ENCODE peak calls at places on chromosome X, in four cellular contexts. One of them, this sample, is unnamed. For H3K4me1, the result is how much of the 10 kb centered on the place peaks cover.

GRCh38 chrX:78517124-78517523 is 142.0 kb downstream of the RTL3 start:
- DNase-seq in mesendoderm: no peak
- DNase-seq in heart left ventricle: no peak
- DNase-seq in thoracic aorta: no peak
- DNase-seq in this sample: no peak

GRCh38 chrX:19904778-19905367 is 17.5 kb upstream of the SH3KBP1 start:
- DNase-seq in mesendoderm: peak
- DNase-seq in heart left ventricle: no peak
- DNase-seq in thoracic aorta: no peak
- DNase-seq in this sample: no peak

GRCh38 chrX:329291-329910 is 10.8 kb upstream of the GTPBP6 start:
- DNase-seq in thoracic aorta: no peak
- DNase-seq in heart left ventricle: peak
- DNase-seq in mesendoderm: no peak
- DNase-seq in this sample: no peak

GRCh38 chrX:151984328-151984727 is 9.9 kb upstream of the GABRE start:
- DNase-seq in thoracic aorta: no peak
- DNase-seq in heart left ventricle: no peak
- DNase-seq in mesendoderm: no peak
- DNase-seq in this sample: no peak

GRCh38 chrX:2521092-2521926 is 20.5 kb upstream of the DHRSX start:
- DNase-seq in heart left ventricle: no peak
- DNase-seq in thoracic aorta: no peak
- DNase-seq in mesendoderm: peak
- DNase-seq in this sample: no peak

GRCh38 chrX:25344191-25344936 is 328.6 kb upstream of the ARX start:
- DNase-seq in heart left ventricle: no peak
- DNase-seq in mesendoderm: no peak
- DNase-seq in thoracic aorta: no peak
- DNase-seq in this sample: no peak

GRCh38 chrX:41561045-41561444 is 113.9 kb downstream of the NYX start:
- DNase-seq in thoracic aorta: no peak
- DNase-seq in mesendoderm: peak
- DNase-seq in heart left ventricle: no peak
- DNase-seq in this sample: no peak

GRCh38 chrX:5051831-5052491 is 1176.7 kb downstream of the NLGN4X start:
- DNase-seq in heart left ventricle: peak
- DNase-seq in mesendoderm: peak
- DNase-seq in thoracic aorta: peak
- DNase-seq in this sample: peak

GRCh38 chrX:125778256-125778655 is 387.8 kb downstream of the DCAF12L2 start:
- DNase-seq in thoracic aorta: no peak
- DNase-seq in heart left ventricle: no peak
- DNase-seq in mesendoderm: no peak
- DNase-seq in this sample: no peak

GRCh38 chrX:22366866-22367265 is 94.2 kb downstream of the CBLL2 start:
- DNase-seq in mesendoderm: no peak
- DNase-seq in thoracic aorta: no peak
- DNase-seq in heart left ventricle: no peak
- DNase-seq in this sample: no peak

GRCh38 chrX:40852573-40852972 is 117.2 kb upstream of the MED14 start:
- DNase-seq in thoracic aorta: no peak
- DNase-seq in mesendoderm: peak
- DNase-seq in heart left ventricle: no peak
- DNase-seq in this sample: no peak

GRCh38 chrX:22134681-22135080 is 102.6 kb downstream of the PHEX start:
- DNase-seq in thoracic aorta: no peak
- DNase-seq in mesendoderm: peak
- DNase-seq in heart left ventricle: no peak
- DNase-seq in this sample: no peak

GRCh38 chrX:95330292-95330691 is 1354.3 kb upstream of the DIAPH2 start:
- DNase-seq in thoracic aorta: no peak
- DNase-seq in heart left ventricle: no peak
- DNase-seq in mesendoderm: no peak
- DNase-seq in this sample: no peak

GRCh38 chrX:15834827-15835595 is 19.6 kb downstream of the AP1S2 start:
- DNase-seq in thoracic aorta: no peak
- DNase-seq in mesendoderm: peak
- DNase-seq in heart left ventricle: no peak
- DNase-seq in this sample: no peak

DNA sequence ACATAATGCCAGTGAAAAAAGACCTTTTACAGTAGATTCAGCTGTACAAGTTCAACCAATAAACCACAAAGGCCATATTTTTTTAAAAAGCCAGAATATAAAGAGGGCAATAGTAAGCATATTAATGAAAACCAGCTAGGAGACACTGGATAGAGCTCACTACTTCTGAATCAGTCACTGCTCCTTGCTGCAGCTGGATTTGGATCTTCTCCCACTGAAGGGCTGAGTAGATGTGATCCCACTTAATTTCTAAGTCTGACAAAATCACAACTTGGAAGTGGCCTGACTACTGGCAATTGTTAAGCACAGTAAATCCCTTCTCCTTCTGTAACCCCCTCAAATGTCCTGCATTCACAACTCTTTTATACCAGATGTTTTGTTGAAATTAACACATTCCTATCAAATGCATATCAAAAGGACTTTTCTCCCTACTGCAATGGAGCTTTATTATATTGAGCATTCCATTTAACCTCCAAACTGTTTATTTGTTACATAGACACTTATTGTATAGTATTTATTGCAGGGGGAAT is 72.9 kb downstream of the AMMECR1 start:
- DNase-seq in heart left ventricle: no peak
- DNase-seq in mesendoderm: no peak
- DNase-seq in thoracic aorta: no peak
- DNase-seq in this sample: no peak
- H3K27ac ChIP-seq in heart left ventricle: no peak
- H3K27ac ChIP-seq in mesendoderm: no peak
- H3K27ac ChIP-seq in thoracic aorta: no peak
- H3K27ac ChIP-seq in this sample: no peak

GRCh38 chrX:80431502-80431832 is 11.2 kb downstream of the TENT5D start:
- DNase-seq in mesendoderm: peak
- DNase-seq in thoracic aorta: no peak
- DNase-seq in heart left ventricle: no peak
- DNase-seq in this sample: no peak
- H3K4me1 ChIP-seq in mesendoderm: under half
- H3K4me1 ChIP-seq in thoracic aorta: under half
- H3K4me1 ChIP-seq in heart left ventricle: under half
- H3K4me1 ChIP-seq in this sample: under half

GRCh38 chrX:9529223-9529622 is 64.4 kb downstream of the TBL1X start:
- DNase-seq in heart left ventricle: no peak
- DNase-seq in mesendoderm: peak
- DNase-seq in thoracic aorta: no peak
- DNase-seq in this sample: no peak
- H3K27ac ChIP-seq in heart left ventricle: no peak
- H3K27ac ChIP-seq in mesendoderm: no peak
- H3K27ac ChIP-seq in thoracic aorta: no peak
- H3K27ac ChIP-seq in this sample: no peak

GRCh38 chrX:154544885-154545284 is 1.8 kb downstream of the G6PD start:
- DNase-seq in mesendoderm: no peak
- DNase-seq in heart left ventricle: no peak
- DNase-seq in thoracic aorta: no peak
- DNase-seq in this sample: no peak
- H3K4me1 ChIP-seq in mesendoderm: under half
- H3K4me1 ChIP-seq in heart left ventricle: under half
- H3K4me1 ChIP-seq in thoracic aorta: half or more
- H3K4me1 ChIP-seq in this sample: under half

GRCh38 chrX:39311646-39312045 is 510.4 kb downstream of the MID1IP1 start:
- DNase-seq in mesendoderm: no peak
- DNase-seq in thoracic aorta: no peak
- DNase-seq in heart left ventricle: no peak
- DNase-seq in this sample: no peak

GRCh38 chrX:39309721-39310152 is 508.5 kb downstream of the MID1IP1 start:
- DNase-seq in heart left ventricle: no peak
- DNase-seq in thoracic aorta: no peak
- DNase-seq in mesendoderm: peak
- DNase-seq in this sample: no peak

GRCh38 chrX:39309018-39309620 is 507.9 kb downstream of the MID1IP1 start:
- DNase-seq in thoracic aorta: no peak
- DNase-seq in heart left ventricle: no peak
- DNase-seq in mesendoderm: peak
- DNase-seq in this sample: no peak

GRCh38 chrX:39310925-39311324 is 509.7 kb downstream of the MID1IP1 start:
- DNase-seq in thoracic aorta: no peak
- DNase-seq in heart left ventricle: no peak
- DNase-seq in mesendoderm: no peak
- DNase-seq in this sample: no peak

DNA sequence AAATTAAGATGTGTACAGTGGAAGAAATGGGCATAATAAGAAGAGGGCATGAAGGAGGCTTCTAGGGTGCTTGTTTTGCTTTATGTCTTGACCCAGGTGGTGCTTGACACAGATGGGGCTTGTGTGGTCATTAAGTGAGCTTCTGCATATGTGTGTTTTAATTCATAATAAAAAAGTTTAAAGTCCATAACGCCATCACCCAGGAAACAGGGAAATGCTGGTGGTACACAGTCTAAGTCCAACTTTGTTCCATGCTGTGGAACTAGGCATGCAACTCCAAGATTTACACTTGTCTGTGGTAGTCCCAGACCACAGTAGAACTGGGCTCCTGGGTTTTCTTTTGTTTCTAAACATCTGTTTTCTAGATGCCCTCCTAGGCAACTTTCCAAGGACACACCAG is 511.9 kb downstream of the MID1IP1 start:
- DNase-seq in thoracic aorta: no peak
- DNase-seq in mesendoderm: no peak
- DNase-seq in heart left ventricle: no peak
- DNase-seq in this sample: no peak
- H3K27ac ChIP-seq in thoracic aorta: no peak
- H3K27ac ChIP-seq in mesendoderm: no peak
- H3K27ac ChIP-seq in heart left ventricle: no peak
- H3K27ac ChIP-seq in this sample: no peak

GRCh38 chrX:13693341-13693871 is 4.5 kb downstream of the RAB9A start:
- DNase-seq in mesendoderm: peak
- DNase-seq in thoracic aorta: no peak
- DNase-seq in heart left ventricle: no peak
- DNase-seq in this sample: no peak
- H3K4me1 ChIP-seq in mesendoderm: under half
- H3K4me1 ChIP-seq in thoracic aorta: under half
- H3K4me1 ChIP-seq in heart left ventricle: under half
- H3K4me1 ChIP-seq in this sample: under half

DNA sequence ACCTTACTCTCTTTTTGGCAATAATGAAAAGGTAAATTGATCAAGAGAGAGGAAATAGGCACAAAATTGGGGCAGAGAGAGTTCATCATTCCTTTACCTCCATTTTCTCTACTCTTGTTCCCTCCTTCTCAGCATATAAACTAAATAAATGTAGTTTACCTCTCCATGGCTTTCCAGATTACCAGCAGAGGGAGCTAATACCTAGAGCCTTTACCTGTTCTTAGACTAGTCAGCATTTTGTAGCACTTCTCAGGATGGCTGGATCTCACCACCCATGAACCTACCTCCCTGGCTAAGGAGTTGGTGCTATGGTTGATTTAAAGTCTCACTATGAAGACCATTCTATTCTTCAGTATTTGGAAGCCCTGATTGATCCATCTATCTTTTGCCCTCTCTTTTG is 15.7 kb downstream of the OFD1 start:
- DNase-seq in mesendoderm: peak
- DNase-seq in thoracic aorta: no peak
- DNase-seq in heart left ventricle: no peak
- DNase-seq in this sample: no peak
- H3K27ac ChIP-seq in mesendoderm: no peak
- H3K27ac ChIP-seq in thoracic aorta: no peak
- H3K27ac ChIP-seq in heart left ventricle: no peak
- H3K27ac ChIP-seq in this sample: no peak

DNA sequence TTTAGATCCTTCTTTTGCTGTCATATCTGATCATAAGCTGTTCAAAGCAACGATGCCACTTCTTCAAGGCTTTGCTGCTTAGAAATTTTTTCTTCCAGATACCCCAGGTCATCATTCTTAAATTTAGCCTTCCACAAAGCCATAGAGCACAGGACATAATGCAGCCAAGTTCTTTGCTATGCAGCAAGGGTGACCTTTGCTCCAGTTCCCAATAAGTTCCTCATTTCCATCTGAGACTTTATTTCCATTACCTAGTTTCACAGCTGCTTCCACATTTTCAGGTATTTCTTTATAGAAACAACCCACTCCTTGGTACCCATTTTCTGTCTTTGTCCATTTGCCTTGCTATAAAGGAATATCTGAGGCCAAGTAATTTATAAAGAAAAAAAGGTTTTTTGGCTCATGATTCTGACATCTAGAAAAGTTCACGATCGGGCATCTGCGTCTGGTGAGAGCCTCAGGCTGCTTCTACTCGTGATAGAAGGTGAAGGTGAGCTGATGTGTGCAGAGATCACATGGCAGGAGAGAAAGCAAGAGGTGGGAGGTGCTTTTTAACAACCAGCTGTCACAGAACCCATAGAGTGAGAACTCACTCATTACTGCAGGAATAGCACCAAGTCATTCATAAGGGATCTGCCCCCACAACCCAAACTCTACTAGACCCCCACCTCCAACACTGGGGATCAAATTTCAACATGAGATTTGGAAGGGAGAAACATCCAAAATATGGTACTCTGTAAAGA is 11.8 kb upstream of the TASL start:
- DNase-seq in heart left ventricle: no peak
- DNase-seq in thoracic aorta: no peak
- DNase-seq in mesendoderm: no peak
- DNase-seq in this sample: no peak
- H3K4me1 ChIP-seq in heart left ventricle: under half
- H3K4me1 ChIP-seq in thoracic aorta: under half
- H3K4me1 ChIP-seq in mesendoderm: under half
- H3K4me1 ChIP-seq in this sample: under half

This sample was measured in ascending aorta.